ENCODE peak calls at places on chromosome 4, in seven cellular contexts. One of them, this sample, is unnamed.

GRCh38 chr4:1470816-1471442 is 64.7 kb upstream of the NKX1-1 start:
- DNase-seq in activated CD8-positive, alpha-beta T cell treated with anti-CD3 and anti-CD28 coated beads for 36 hours: no peak
- DNase-seq in ovary: no peak
- DNase-seq in heart right ventricle: peak
- DNase-seq in tibial nerve: no peak
- DNase-seq in cardiac fibroblast: no peak
- DNase-seq in tibial artery: peak
- DNase-seq in this sample: no peak

GRCh38 chr4:90951037-90951436 is 823.8 kb downstream of the CCSER1 start:
- DNase-seq in tibial artery: no peak
- DNase-seq in activated CD8-positive, alpha-beta T cell treated with anti-CD3 and anti-CD28 coated beads for 36 hours: no peak
- DNase-seq in tibial nerve: no peak
- DNase-seq in ovary: no peak
- DNase-seq in heart right ventricle: no peak
- DNase-seq in cardiac fibroblast: peak
- DNase-seq in this sample: no peak

GRCh38 chr4:85617202-85617601 is 142.3 kb downstream of the ARHGAP24 start:
- DNase-seq in activated CD8-positive, alpha-beta T cell treated with anti-CD3 and anti-CD28 coated beads for 36 hours: no peak
- DNase-seq in cardiac fibroblast: no peak
- DNase-seq in tibial nerve: no peak
- DNase-seq in heart right ventricle: no peak
- DNase-seq in ovary: no peak
- DNase-seq in tibial artery: no peak
- DNase-seq in this sample: no peak

GRCh38 chr4:89243741-89244252 is 63.8 kb downstream of the GPRIN3 start:
- DNase-seq in heart right ventricle: no peak
- DNase-seq in tibial nerve: no peak
- DNase-seq in cardiac fibroblast: no peak
- DNase-seq in tibial artery: no peak
- DNase-seq in activated CD8-positive, alpha-beta T cell treated with anti-CD3 and anti-CD28 coated beads for 36 hours: no peak
- DNase-seq in ovary: no peak
- DNase-seq in this sample: no peak

GRCh38 chr4:158350161-158350560 is 139.9 kb downstream of the TMEM144 start:
- DNase-seq in activated CD8-positive, alpha-beta T cell treated with anti-CD3 and anti-CD28 coated beads for 36 hours: no peak
- DNase-seq in cardiac fibroblast: no peak
- DNase-seq in tibial artery: no peak
- DNase-seq in ovary: no peak
- DNase-seq in heart right ventricle: no peak
- DNase-seq in tibial nerve: no peak
- DNase-seq in this sample: no peak

GRCh38 chr4:181909368-181909767 is 333.8 kb upstream of the TENM3 start:
- DNase-seq in heart right ventricle: no peak
- DNase-seq in activated CD8-positive, alpha-beta T cell treated with anti-CD3 and anti-CD28 coated beads for 36 hours: no peak
- DNase-seq in ovary: no peak
- DNase-seq in cardiac fibroblast: peak
- DNase-seq in tibial nerve: no peak
- DNase-seq in tibial artery: no peak
- DNase-seq in this sample: no peak

GRCh38 chr4:6720202-6720699 is 4.3 kb downstream of the BLOC1S4 start:
- DNase-seq in ovary: peak
- DNase-seq in activated CD8-positive, alpha-beta T cell treated with anti-CD3 and anti-CD28 coated beads for 36 hours: peak
- DNase-seq in tibial artery: peak
- DNase-seq in tibial nerve: peak
- DNase-seq in cardiac fibroblast: peak
- DNase-seq in heart right ventricle: peak
- DNase-seq in this sample: peak

GRCh38 chr4:55503164-55503563 is 43.5 kb downstream of the CLOCK start:
- DNase-seq in heart right ventricle: no peak
- DNase-seq in tibial nerve: no peak
- DNase-seq in tibial artery: no peak
- DNase-seq in cardiac fibroblast: peak
- DNase-seq in ovary: no peak
- DNase-seq in activated CD8-positive, alpha-beta T cell treated with anti-CD3 and anti-CD28 coated beads for 36 hours: no peak
- DNase-seq in this sample: no peak

GRCh38 chr4:139732991-139733555 is 67.5 kb downstream of the MGST2 start:
- DNase-seq in heart right ventricle: no peak
- DNase-seq in tibial artery: no peak
- DNase-seq in activated CD8-positive, alpha-beta T cell treated with anti-CD3 and anti-CD28 coated beads for 36 hours: no peak
- DNase-seq in cardiac fibroblast: no peak
- DNase-seq in tibial nerve: no peak
- DNase-seq in ovary: no peak
- DNase-seq in this sample: no peak

GRCh38 chr4:56909083-56909981 is 1.6 kb downstream of the REST start:
- DNase-seq in heart right ventricle: no peak
- DNase-seq in tibial nerve: peak
- DNase-seq in tibial artery: peak
- DNase-seq in activated CD8-positive, alpha-beta T cell treated with anti-CD3 and anti-CD28 coated beads for 36 hours: peak
- DNase-seq in cardiac fibroblast: peak
- DNase-seq in ovary: no peak
- DNase-seq in this sample: peak

GRCh38 chr4:5802565-5802964 is 90.3 kb downstream of the CRMP1 start:
- DNase-seq in tibial artery: peak
- DNase-seq in activated CD8-positive, alpha-beta T cell treated with anti-CD3 and anti-CD28 coated beads for 36 hours: no peak
- DNase-seq in cardiac fibroblast: no peak
- DNase-seq in tibial nerve: no peak
- DNase-seq in heart right ventricle: no peak
- DNase-seq in ovary: no peak
- DNase-seq in this sample: no peak

GRCh38 chr4:2068566-2068965 is 9.4 kb downstream of the NAT8L start:
- DNase-seq in ovary: no peak
- DNase-seq in cardiac fibroblast: no peak
- DNase-seq in tibial nerve: no peak
- DNase-seq in tibial artery: peak
- DNase-seq in heart right ventricle: no peak
- DNase-seq in activated CD8-positive, alpha-beta T cell treated with anti-CD3 and anti-CD28 coated beads for 36 hours: no peak
- DNase-seq in this sample: no peak

GRCh38 chr4:6463311-6464289 is 8.8 kb downstream of the PPP2R2C start:
- DNase-seq in tibial artery: peak
- DNase-seq in activated CD8-positive, alpha-beta T cell treated with anti-CD3 and anti-CD28 coated beads for 36 hours: no peak
- DNase-seq in ovary: no peak
- DNase-seq in heart right ventricle: no peak
- DNase-seq in cardiac fibroblast: no peak
- DNase-seq in tibial nerve: no peak
- DNase-seq in this sample: no peak

GRCh38 chr4:89539374-89539773 is 231.8 kb upstream of the GPRIN3 start:
- DNase-seq in ovary: no peak
- DNase-seq in heart right ventricle: no peak
- DNase-seq in tibial nerve: no peak
- DNase-seq in activated CD8-positive, alpha-beta T cell treated with anti-CD3 and anti-CD28 coated beads for 36 hours: no peak
- DNase-seq in tibial artery: no peak
- DNase-seq in cardiac fibroblast: peak
- DNase-seq in this sample: no peak

GRCh38 chr4:26864904-26865303 is 4.3 kb downstream of the STIM2 start:
- DNase-seq in activated CD8-positive, alpha-beta T cell treated with anti-CD3 and anti-CD28 coated beads for 36 hours: no peak
- DNase-seq in tibial nerve: no peak
- DNase-seq in tibial artery: no peak
- DNase-seq in ovary: no peak
- DNase-seq in heart right ventricle: no peak
- DNase-seq in cardiac fibroblast: no peak
- DNase-seq in this sample: no peak

GRCh38 chr4:81164623-81165416 is 50.2 kb downstream of the PRKG2 start:
- DNase-seq in cardiac fibroblast: peak
- DNase-seq in heart right ventricle: no peak
- DNase-seq in tibial nerve: no peak
- DNase-seq in activated CD8-positive, alpha-beta T cell treated with anti-CD3 and anti-CD28 coated beads for 36 hours: peak
- DNase-seq in ovary: no peak
- DNase-seq in tibial artery: no peak
- DNase-seq in this sample: no peak

GRCh38 chr4:180664766-180665368 is 1578.3 kb upstream of the TENM3 start:
- DNase-seq in tibial nerve: peak
- DNase-seq in tibial artery: no peak
- DNase-seq in activated CD8-positive, alpha-beta T cell treated with anti-CD3 and anti-CD28 coated beads for 36 hours: peak
- DNase-seq in cardiac fibroblast: peak
- DNase-seq in heart right ventricle: no peak
- DNase-seq in ovary: peak
- DNase-seq in this sample: peak

GRCh38 chr4:519203-519651 is 20.2 kb downstream of the PIGG start:
- DNase-seq in cardiac fibroblast: no peak
- DNase-seq in heart right ventricle: no peak
- DNase-seq in activated CD8-positive, alpha-beta T cell treated with anti-CD3 and anti-CD28 coated beads for 36 hours: no peak
- DNase-seq in ovary: no peak
- DNase-seq in tibial nerve: no peak
- DNase-seq in tibial artery: no peak
- DNase-seq in this sample: no peak

GRCh38 chr4:108884596-108884995 is 121.7 kb upstream of the ETNPPL start:
- DNase-seq in activated CD8-positive, alpha-beta T cell treated with anti-CD3 and anti-CD28 coated beads for 36 hours: no peak
- DNase-seq in cardiac fibroblast: peak
- DNase-seq in ovary: no peak
- DNase-seq in heart right ventricle: no peak
- DNase-seq in tibial nerve: no peak
- DNase-seq in tibial artery: no peak
- DNase-seq in this sample: no peak

GRCh38 chr4:99651370-99651769 is 6.3 kb downstream of the C4orf54 start:
- DNase-seq in ovary: no peak
- DNase-seq in activated CD8-positive, alpha-beta T cell treated with anti-CD3 and anti-CD28 coated beads for 36 hours: no peak
- DNase-seq in tibial artery: no peak
- DNase-seq in tibial nerve: no peak
- DNase-seq in cardiac fibroblast: no peak
- DNase-seq in heart right ventricle: no peak
- DNase-seq in this sample: no peak

GRCh38 chr4:72468904-72469502 is 100.0 kb downstream of the ADAMTS3 start:
- DNase-seq in tibial artery: no peak
- DNase-seq in heart right ventricle: no peak
- DNase-seq in tibial nerve: no peak
- DNase-seq in cardiac fibroblast: peak
- DNase-seq in activated CD8-positive, alpha-beta T cell treated with anti-CD3 and anti-CD28 coated beads for 36 hours: no peak
- DNase-seq in ovary: no peak
- DNase-seq in this sample: no peak

GRCh38 chr4:130053723-130054122 is 957.8 kb downstream of the C4orf33 start:
- DNase-seq in tibial artery: no peak
- DNase-seq in heart right ventricle: no peak
- DNase-seq in tibial nerve: no peak
- DNase-seq in ovary: no peak
- DNase-seq in activated CD8-positive, alpha-beta T cell treated with anti-CD3 and anti-CD28 coated beads for 36 hours: no peak
- DNase-seq in cardiac fibroblast: no peak
- DNase-seq in this sample: no peak

GRCh38 chr4:128840711-128841318 is 31.3 kb downstream of the JADE1 start:
- DNase-seq in tibial nerve: no peak
- DNase-seq in cardiac fibroblast: no peak
- DNase-seq in heart right ventricle: no peak
- DNase-seq in tibial artery: no peak
- DNase-seq in activated CD8-positive, alpha-beta T cell treated with anti-CD3 and anti-CD28 coated beads for 36 hours: no peak
- DNase-seq in ovary: no peak
- DNase-seq in this sample: no peak
- TF ChIP-seq CTCF in tibial nerve: no peak
- TF ChIP-seq CTCF in cardiac fibroblast: no peak
- TF ChIP-seq CTCF in heart right ventricle: no peak
- TF ChIP-seq CTCF in tibial artery: no peak
- TF ChIP-seq CTCF in activated CD8-positive, alpha-beta T cell treated with anti-CD3 and anti-CD28 coated beads for 36 hours: no peak
- TF ChIP-seq CTCF in ovary: no peak
- TF ChIP-seq CTCF in this sample: no peak

GRCh38 chr4:41963105-41963504 is 18.5 kb upstream of the DCAF4L1 start:
- DNase-seq in tibial nerve: no peak
- DNase-seq in cardiac fibroblast: peak
- DNase-seq in ovary: no peak
- DNase-seq in activated CD8-positive, alpha-beta T cell treated with anti-CD3 and anti-CD28 coated beads for 36 hours: peak
- DNase-seq in heart right ventricle: no peak
- DNase-seq in tibial artery: no peak
- DNase-seq in this sample: no peak

DNA sequence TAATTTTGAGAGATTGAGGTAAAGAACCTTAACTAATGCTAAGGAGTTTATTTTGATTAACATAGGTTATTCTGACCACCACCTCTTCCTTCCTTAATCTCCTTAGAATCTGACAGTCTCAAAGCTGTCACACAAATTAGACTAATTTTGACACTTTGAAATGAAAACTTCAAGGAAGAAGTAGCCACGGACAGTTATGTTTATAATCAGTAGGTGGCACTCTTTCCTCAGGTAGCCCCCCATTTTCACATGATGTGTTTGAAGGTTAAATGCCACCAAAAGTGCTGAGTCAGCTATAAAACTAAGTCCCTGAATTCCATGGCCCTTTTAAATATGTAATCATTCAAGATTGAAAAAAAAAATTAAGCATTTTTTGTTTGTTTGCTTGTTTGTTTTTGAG is 22.4 kb downstream of the TMEM33 start:
- DNase-seq in heart right ventricle: no peak
- DNase-seq in activated CD8-positive, alpha-beta T cell treated with anti-CD3 and anti-CD28 coated beads for 36 hours: peak
- DNase-seq in tibial artery: no peak
- DNase-seq in cardiac fibroblast: peak
- DNase-seq in tibial nerve: no peak
- DNase-seq in ovary: no peak
- DNase-seq in this sample: peak
- TF ChIP-seq CTCF in heart right ventricle: peak
- TF ChIP-seq CTCF in activated CD8-positive, alpha-beta T cell treated with anti-CD3 and anti-CD28 coated beads for 36 hours: peak
- TF ChIP-seq CTCF in tibial artery: no peak
- TF ChIP-seq CTCF in cardiac fibroblast: peak
- TF ChIP-seq CTCF in tibial nerve: peak
- TF ChIP-seq CTCF in ovary: no peak
- TF ChIP-seq CTCF in this sample: peak

GRCh38 chr4:40232610-40233009 is 35.8 kb downstream of the RHOH start:
- DNase-seq in cardiac fibroblast: no peak
- DNase-seq in activated CD8-positive, alpha-beta T cell treated with anti-CD3 and anti-CD28 coated beads for 36 hours: peak
- DNase-seq in ovary: no peak
- DNase-seq in tibial nerve: no peak
- DNase-seq in heart right ventricle: no peak
- DNase-seq in tibial artery: no peak
- DNase-seq in this sample: no peak

GRCh38 chr4:40231464-40231863 is 34.6 kb downstream of the RHOH start:
- DNase-seq in activated CD8-positive, alpha-beta T cell treated with anti-CD3 and anti-CD28 coated beads for 36 hours: peak
- DNase-seq in ovary: no peak
- DNase-seq in cardiac fibroblast: no peak
- DNase-seq in heart right ventricle: no peak
- DNase-seq in tibial artery: no peak
- DNase-seq in tibial nerve: no peak
- DNase-seq in this sample: no peak

GRCh38 chr4:40227284-40227683 is 30.5 kb downstream of the RHOH start:
- DNase-seq in heart right ventricle: no peak
- DNase-seq in ovary: no peak
- DNase-seq in activated CD8-positive, alpha-beta T cell treated with anti-CD3 and anti-CD28 coated beads for 36 hours: peak
- DNase-seq in tibial artery: no peak
- DNase-seq in tibial nerve: no peak
- DNase-seq in cardiac fibroblast: no peak
- DNase-seq in this sample: peak

GRCh38 chr4:40225497-40225896 is 28.7 kb downstream of the RHOH start:
- DNase-seq in heart right ventricle: no peak
- DNase-seq in activated CD8-positive, alpha-beta T cell treated with anti-CD3 and anti-CD28 coated beads for 36 hours: peak
- DNase-seq in tibial artery: no peak
- DNase-seq in cardiac fibroblast: no peak
- DNase-seq in tibial nerve: no peak
- DNase-seq in ovary: no peak
- DNase-seq in this sample: no peak

GRCh38 chr4:40228497-40229365 is 31.9 kb downstream of the RHOH start:
- DNase-seq in ovary: no peak
- DNase-seq in tibial artery: no peak
- DNase-seq in tibial nerve: no peak
- DNase-seq in cardiac fibroblast: peak
- DNase-seq in activated CD8-positive, alpha-beta T cell treated with anti-CD3 and anti-CD28 coated beads for 36 hours: peak
- DNase-seq in heart right ventricle: no peak
- DNase-seq in this sample: peak
- TF ChIP-seq CTCF in ovary: no peak
- TF ChIP-seq CTCF in tibial artery: no peak
- TF ChIP-seq CTCF in tibial nerve: no peak
- TF ChIP-seq CTCF in cardiac fibroblast: peak
- TF ChIP-seq CTCF in activated CD8-positive, alpha-beta T cell treated with anti-CD3 and anti-CD28 coated beads for 36 hours: peak
- TF ChIP-seq CTCF in heart right ventricle: no peak
- TF ChIP-seq CTCF in this sample: peak

DNA sequence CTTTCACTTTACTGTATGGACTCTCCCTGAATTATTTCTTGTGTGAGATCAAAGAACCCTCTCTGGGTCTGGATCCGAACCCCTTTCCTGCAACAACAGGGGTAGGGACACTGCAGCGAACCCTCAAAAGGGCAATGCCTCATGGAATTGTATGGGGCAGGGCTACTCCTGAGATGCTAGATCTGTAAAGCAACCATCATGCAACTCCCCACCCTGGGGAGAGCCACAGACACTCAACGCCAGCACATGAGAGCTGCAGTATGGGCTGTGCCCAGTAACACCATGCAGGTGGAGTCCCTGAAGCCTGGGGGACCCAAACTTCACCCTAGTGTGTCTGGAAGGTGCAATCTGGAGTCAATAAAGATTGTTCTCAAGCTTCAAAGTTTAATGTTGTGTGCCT is 304.7 kb downstream of the DCHS2 start:
- DNase-seq in activated CD8-positive, alpha-beta T cell treated with anti-CD3 and anti-CD28 coated beads for 36 hours: no peak
- DNase-seq in tibial artery: no peak
- DNase-seq in cardiac fibroblast: no peak
- DNase-seq in heart right ventricle: no peak
- DNase-seq in tibial nerve: no peak
- DNase-seq in ovary: no peak
- DNase-seq in this sample: no peak
- TF ChIP-seq CTCF in activated CD8-positive, alpha-beta T cell treated with anti-CD3 and anti-CD28 coated beads for 36 hours: no peak
- TF ChIP-seq CTCF in tibial artery: no peak
- TF ChIP-seq CTCF in cardiac fibroblast: no peak
- TF ChIP-seq CTCF in heart right ventricle: no peak
- TF ChIP-seq CTCF in tibial nerve: no peak
- TF ChIP-seq CTCF in ovary: no peak
- TF ChIP-seq CTCF in this sample: no peak

This sample was measured in GM10248.